ENCODE peak calls at places on chromosome 16, in seven cellular contexts. C is mesendoderm, F is mesenchymal stem cell, Y is IMR-90, V is H9, M is neuronal stem cell, R is H1. T is an unnamed sample.

GRCh38 chr16:23374721-23375120 is 72.6 kb downstream of the SCNN1B start:
- DNase-seq in M (no peak), Y (no peak), V (peak; percentile 51), R (no peak), F (no peak), C (no peak), T (peak; percentile 66)

GRCh38 chr16:47492428-47493357 is 31.6 kb downstream of the PHKB start:
- DNase-seq in Y (peak; percentile 23), R (no peak), C (no peak), V (no peak), M (no peak), F (peak; percentile 73), T (no peak)

GRCh38 chr16:2514333-2515179 is 804 bp downstream of the ATP6V0C start:
- DNase-seq in R (no peak), Y (no peak), V (peak; percentile 39), C (peak; percentile 55), M (no peak), F (no peak), T (peak; percentile 50)

GRCh38 chr16:87383522-87384161 is at the start of gene FBXO31:
- DNase-seq in Y (peak; percentile 94), M (peak; percentile 96), C (peak; percentile 98), R (peak; percentile 98), F (peak; percentile 93), V (peak; percentile 94), T (peak; percentile 66)

GRCh38 chr16:87723224-87723619 is 42.6 kb downstream of the KLHDC4 start:
- DNase-seq in V (no peak), Y (peak; percentile 97), R (no peak), F (peak; percentile 37), M (no peak), C (no peak), T (peak; percentile 38)

GRCh38 chr16:51820176-51820575 is 669.1 kb upstream of the SALL1 start:
- DNase-seq in R (no peak), Y (no peak), C (no peak), V (no peak), F (no peak), M (no peak), T (no peak)

GRCh38 chr16:56337131-56337857 is 88.1 kb downstream of the AMFR start:
- DNase-seq in Y (no peak), R (no peak), F (no peak), V (no peak), C (no peak), M (no peak), T (no peak)

GRCh38 chr16:71540-72341 is 690 bp downstream of the RHBDF1 start:
- DNase-seq in M (peak; percentile 29), C (peak; percentile 97), F (peak; percentile 90), V (peak; percentile 92), Y (peak; percentile 76), R (peak; percentile 85), T (peak; percentile 95)

GRCh38 chr16:50448522-50448921 is 79.7 kb upstream of the BRD7 start:
- DNase-seq in Y (no peak), F (no peak), C (peak; percentile 69), R (peak; percentile 63), V (peak; percentile 73), M (no peak), T (no peak)

GRCh38 chr16:89048087-89048729 is 45.4 kb upstream of the ACSF3 start:
- DNase-seq in M (no peak), Y (no peak), V (no peak), R (no peak), C (no peak), F (no peak), T (no peak)

GRCh38 chr16:3642397-3643094 is 11.9 kb upstream of the DNASE1 start:
- DNase-seq in C (peak; percentile 79), F (peak; percentile 73), Y (no peak), R (peak; percentile 46), V (no peak), M (no peak), T (peak; percentile 71)

GRCh38 chr16:10419701-10420100 is 33.8 kb downstream of the ATF7IP2 start:
- DNase-seq in Y (no peak), R (no peak), C (no peak), F (no peak), V (no peak), M (no peak), T (peak; percentile 51)

GRCh38 chr16:351804-352520 is 561 bp downstream of the AXIN1 start:
- DNase-seq in Y (no peak), R (no peak), V (no peak), F (peak; percentile 26), C (peak; percentile 33), M (no peak), T (no peak)

GRCh38 chr16:87487361-87487924 is 5.4 kb downstream of the ZCCHC14 start:
- DNase-seq in C (peak; percentile 90), V (peak; percentile 73), M (peak; percentile 26), R (peak; percentile 72), Y (no peak), F (no peak), T (peak; percentile 81)

DNA sequence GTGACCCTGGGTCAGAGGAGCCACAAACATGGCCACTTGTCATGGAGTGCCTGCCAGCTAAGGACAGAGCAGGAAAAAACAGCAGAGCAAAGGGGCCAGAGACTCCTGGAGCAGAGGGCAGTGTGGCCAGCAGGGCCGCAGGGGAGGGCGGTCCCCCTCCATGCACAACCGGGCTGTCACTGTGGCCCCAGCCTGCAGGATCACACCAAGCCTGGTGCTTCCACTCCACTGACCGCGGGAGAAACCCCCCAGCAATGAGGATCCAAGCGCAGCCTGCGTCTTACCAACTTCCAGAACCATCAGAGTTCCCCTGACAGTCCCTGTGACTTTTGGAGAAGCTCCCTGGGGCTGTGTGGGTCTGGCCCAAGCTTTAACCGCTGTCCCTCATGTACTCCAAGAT is 62.0 kb downstream of the PRMT7 start:
- DNase-seq in M (no peak), F (no peak), R (no peak), V (no peak), C (no peak), Y (no peak), T (no peak)
- H3K4ac ChIP-seq in M (no peak overlapping the region), F (no peak overlapping the region), R (no peak overlapping the region), V (no peak overlapping the region), C (no peak overlapping the region), Y (no peak overlapping the region), T (no peak overlapping the region)

DNA sequence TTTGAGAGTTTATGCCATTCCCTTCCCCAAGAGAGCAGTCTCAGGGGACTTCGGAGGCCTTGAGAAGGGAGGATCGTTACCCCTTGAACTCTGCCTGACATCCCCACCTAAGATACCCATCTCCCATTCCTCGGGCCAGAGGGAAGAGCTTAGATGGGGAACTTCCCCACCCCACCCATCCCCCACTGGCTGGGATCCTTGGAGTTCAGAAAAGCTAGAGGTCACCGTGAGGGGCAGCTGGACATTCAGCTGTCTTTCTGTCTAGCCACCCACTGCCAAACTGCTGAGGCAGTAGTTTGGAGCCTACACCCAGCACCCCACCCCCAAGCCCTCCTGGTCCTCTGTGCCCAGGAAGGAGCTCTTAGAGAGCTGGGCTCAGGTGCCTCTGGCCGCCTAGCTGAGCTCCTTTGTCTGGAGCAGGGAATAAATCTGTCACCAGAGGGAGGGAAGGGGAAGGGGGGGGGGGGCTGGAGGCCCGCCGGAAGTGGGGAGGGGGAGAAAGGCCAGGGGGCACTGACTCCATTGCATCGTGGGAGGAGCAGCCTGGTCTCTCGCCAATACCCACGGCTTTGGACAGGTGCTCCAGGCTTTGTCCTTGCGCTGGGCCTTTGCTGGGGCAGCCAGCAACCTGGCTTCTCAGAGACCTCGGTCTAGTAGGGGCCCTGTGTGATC is 1.0 kb downstream of the HSD11B2 start:
- DNase-seq in C (peak; percentile 63), V (peak; percentile 74), R (no peak), Y (no peak), M (peak; percentile 20), F (no peak), T (no peak)
- H3K4ac ChIP-seq in C (peak overlapping the region; percentile 5), V (no peak overlapping the region), R (peak overlapping the region; percentile 91), Y (no peak overlapping the region), M (no peak overlapping the region), F (no peak overlapping the region), T (no peak overlapping the region)

GRCh38 chr16:4654946-4655590 is 30.4 kb downstream of the MGRN1 start:
- DNase-seq in R (no peak), C (no peak), F (no peak), M (no peak), V (no peak), Y (no peak), T (no peak)

GRCh38 chr16:4655801-4656200 is 31.2 kb downstream of the MGRN1 start:
- DNase-seq in R (no peak), F (no peak), V (no peak), C (no peak), Y (no peak), M (no peak), T (no peak)

GRCh38 chr16:4653981-4654380 is 29.4 kb downstream of the MGRN1 start:
- DNase-seq in R (no peak), V (no peak), C (no peak), F (no peak), M (no peak), Y (no peak), T (no peak)

GRCh38 chr16:4656221-4656620 is 31.6 kb downstream of the MGRN1 start:
- DNase-seq in V (no peak), F (no peak), C (no peak), Y (no peak), M (no peak), R (no peak), T (no peak)

GRCh38 chr16:4654387-4654901 is 29.8 kb downstream of the MGRN1 start:
- DNase-seq in M (no peak), R (no peak), V (no peak), C (no peak), Y (no peak), F (no peak), T (no peak)
- H3K4ac ChIP-seq in M (no peak overlapping the region), R (no peak overlapping the region), V (no peak overlapping the region), C (no peak overlapping the region), Y (no peak overlapping the region), F (no peak overlapping the region), T (no peak overlapping the region)

GRCh38 chr16:66328282-66328681 is 38.2 kb upstream of the CDH5 start:
- DNase-seq in C (no peak), V (no peak), F (no peak), M (no peak), R (no peak), Y (no peak), T (no peak)
- H3K4ac ChIP-seq in C (no peak overlapping the region), V (no peak overlapping the region), F (no peak overlapping the region), M (no peak overlapping the region), R (no peak overlapping the region), Y (no peak overlapping the region), T (no peak overlapping the region)

GRCh38 chr16:74053784-74054306 is 242.8 kb upstream of the PSMD7 start:
- DNase-seq in C (no peak), V (no peak), Y (no peak), R (no peak), M (no peak), F (no peak), T (no peak)
- H3K4ac ChIP-seq in C (no peak overlapping the region), V (no peak overlapping the region), Y (no peak overlapping the region), R (no peak overlapping the region), M (no peak overlapping the region), F (no peak overlapping the region), T (no peak overlapping the region)

T was measured in trophoblast cell.